ENCODE peak calls at places on chromosome 20, in five cellular contexts. T, N, D, A and P are unnamed samples.

GRCh38 chr20:46810442-46811327 is 84.0 kb upstream of the EYA2 start:
- DNase-seq in T (no peak), N (no peak), D (no peak), A (no peak), P (no peak)

GRCh38 chr20:58688838-58689237 is 3.8 kb upstream of the NPEPL1 start:
- DNase-seq in T (no peak), N (no peak), D (no peak), A (no peak), P (no peak)

GRCh38 chr20:63043348-63044203 is 36.8 kb upstream of the BHLHE23 start:
- DNase-seq in T (no peak), N (no peak), D (no peak), A (no peak), P (no peak)

GRCh38 chr20:4369798-4370124 is 351.9 kb upstream of the PRND start:
- DNase-seq in T (peak), N (peak), D (no peak), A (peak), P (no peak)

GRCh38 chr20:10490706-10491105 is 55.6 kb downstream of the SLX4IP start:
- DNase-seq in T (no peak), N (no peak), D (no peak), A (no peak), P (no peak)

GRCh38 chr20:61185841-61186601 is 66.0 kb upstream of the CDH4 start:
- DNase-seq in T (no peak), N (no peak), D (peak), A (peak), P (no peak)

GRCh38 chr20:32581839-32582658 is 3.1 kb downstream of the NOL4L start:
- DNase-seq in T (no peak), N (no peak), D (no peak), A (no peak), P (no peak)

GRCh38 chr20:58449703-58450138 is 60.7 kb downstream of the VAPB start:
- DNase-seq in T (no peak), N (no peak), D (no peak), A (no peak), P (no peak)

GRCh38 chr20:16476032-16476431 is 97.2 kb downstream of the KIF16B start:
- DNase-seq in T (peak), N (peak), D (no peak), A (peak), P (peak)

GRCh38 chr20:44040202-44040915 is 125.7 kb downstream of the TOX2 start:
- DNase-seq in T (no peak), N (no peak), D (no peak), A (no peak), P (no peak)

GRCh38 chr20:1302578-1303541 is 26.1 kb downstream of the SDCBP2 start:
- DNase-seq in T (peak), N (no peak), D (no peak), A (peak), P (no peak)

GRCh38 chr20:56629464-56630085 is 469 bp downstream of the TFAP2C start:
- DNase-seq in T (no peak), N (no peak), D (no peak), A (peak), P (no peak)

GRCh38 chr20:36836591-36837329 is 39.2 kb upstream of the TLDC2 start:
- DNase-seq in T (peak), N (peak), D (no peak), A (peak), P (peak)

GRCh38 chr20:5920581-5920980 is 29.8 kb downstream of the TRMT6 start:
- DNase-seq in T (no peak), N (no peak), D (no peak), A (no peak), P (no peak)

GRCh38 chr20:32574296-32575226 is 10.6 kb downstream of the NOL4L start:
- DNase-seq in T (peak), N (no peak), D (peak), A (peak), P (no peak)

GRCh38 chr20:44776977-44777376 is 31.3 kb downstream of the KCNK15 start:
- DNase-seq in T (no peak), N (peak), D (no peak), A (peak), P (no peak)

GRCh38 chr20:34824861-34825529 is 456 bp downstream of the NCOA6 start:
- DNase-seq in T (peak), N (peak), D (peak), A (peak), P (peak)

GRCh38 chr20:7520361-7520760 is 419.9 kb downstream of the HAO1 start:
- DNase-seq in T (no peak), N (no peak), D (no peak), A (no peak), P (no peak)

GRCh38 chr20:64133951-64134407 is 26.6 kb upstream of the NPBWR2 start:
- DNase-seq in T (no peak), N (no peak), D (no peak), A (no peak), P (no peak)

GRCh38 chr20:46119028-46119546 is 973 bp downstream of the CD40 start:
- DNase-seq in T (no peak), N (no peak), D (no peak), A (no peak), P (no peak)

GRCh38 chr20:44495257-44495656 is 19.6 kb downstream of the TTPAL start:
- DNase-seq in T (peak), N (no peak), D (no peak), A (peak), P (no peak)